ENCODE peak calls at places on chromosomes 3 and 15, in ten cellular contexts. L, N, T, G, Y, K, C, I, J and V are unnamed samples.

GRCh38 chr3:43766672-43767465 is 76.1 kb downstream of the ABHD5 start:
- DNase-seq in L (no peak), N (peak), T (no peak), G (no peak), Y (no peak), K (no peak), C (no peak), I (no peak), J (peak), V (no peak)

GRCh38 chr15:45588199-45588910 is 1.2 kb downstream of the BLOC1S6 start:
- DNase-seq in L (no peak), N (no peak), T (no peak), G (no peak), Y (no peak), K (no peak), C (no peak), I (no peak), J (peak), V (no peak)

GRCh38 chr3:55030938-55031337 is 103.1 kb upstream of the LRTM1 start:
- DNase-seq in L (peak), N (no peak), T (no peak), G (no peak), Y (no peak), K (no peak), C (no peak), I (no peak), J (no peak), V (no peak)

GRCh38 chr3:32630266-32630665 is 54.7 kb upstream of the CNOT10 start:
- DNase-seq in L (peak), N (no peak), T (no peak), G (no peak), Y (no peak), K (no peak), C (no peak), I (no peak), J (peak), V (no peak)

GRCh38 chr15:39360417-39360816 is 220.5 kb upstream of the THBS1 start:
- DNase-seq in L (no peak), N (no peak), T (no peak), G (no peak), Y (no peak), K (no peak), C (no peak), I (no peak), J (no peak), V (no peak)

GRCh38 chr3:9508781-9509180 is 44.8 kb downstream of the LHFPL4 start:
- DNase-seq in L (no peak), N (no peak), T (no peak), G (no peak), Y (no peak), K (no peak), C (no peak), I (no peak), J (no peak), V (no peak)

GRCh38 chr3:194488007-194488742 is 1.4 kb upstream of the ATP13A3 start:
- DNase-seq in L (no peak), N (no peak), T (no peak), G (peak), Y (peak), K (no peak), C (no peak), I (no peak), J (peak), V (no peak)

GRCh38 chr3:96706517-96706916 is 107.9 kb upstream of the EPHA6 start:
- DNase-seq in L (no peak), N (no peak), T (no peak), G (no peak), Y (no peak), K (no peak), C (no peak), I (no peak), J (no peak), V (no peak)

GRCh38 chr3:112888388-112889085 is 41.9 kb upstream of the CD200R1L start:
- DNase-seq in L (no peak), N (no peak), T (no peak), G (no peak), Y (no peak), K (no peak), C (no peak), I (no peak), J (peak), V (no peak)

GRCh38 chr3:159263750-159264561 is 462.1 kb downstream of the MFSD1 start:
- DNase-seq in L (peak), N (no peak), T (peak), G (no peak), Y (no peak), K (no peak), C (no peak), I (no peak), J (peak), V (no peak)

GRCh38 chr15:73264881-73265280 is 103.9 kb downstream of the HCN4 start:
- DNase-seq in L (no peak), N (no peak), T (no peak), G (no peak), Y (no peak), K (no peak), C (no peak), I (no peak), J (no peak), V (no peak)

GRCh38 chr3:23706116-23706515 is 99.6 kb upstream of the UBE2E1 start:
- DNase-seq in L (no peak), N (no peak), T (no peak), G (no peak), Y (no peak), K (no peak), C (no peak), I (no peak), J (no peak), V (no peak)

GRCh38 chr3:41202834-41203345 is 3.6 kb downstream of the CTNNB1 start:
- DNase-seq in L (peak), N (no peak), T (no peak), G (no peak), Y (no peak), K (no peak), C (no peak), I (no peak), J (peak), V (no peak)

GRCh38 chr3:50237754-50238548 is 1.9 kb downstream of the GNAI2 start:
- DNase-seq in L (peak), N (peak), T (no peak), G (peak), Y (peak), K (peak), C (peak), I (peak), J (peak), V (peak)

GRCh38 chr3:111541911-111542483 is at the start of gene CD96:
- DNase-seq in L (peak), N (no peak), T (no peak), G (no peak), Y (peak), K (peak), C (no peak), I (peak), J (no peak), V (no peak)

GRCh38 chr15:56365075-56365711 is at the start of gene TEX9:
- DNase-seq in L (peak), N (peak), T (peak), G (peak), Y (peak), K (peak), C (peak), I (peak), J (peak), V (peak)

GRCh38 chr3:151604941-151605340 is 128.8 kb upstream of the AADACL2 start:
- DNase-seq in L (no peak), N (no peak), T (no peak), G (no peak), Y (no peak), K (no peak), C (no peak), I (no peak), J (no peak), V (no peak)

GRCh38 chr15:86863226-86863915 is 783.7 kb downstream of the AGBL1 start:
- DNase-seq in L (peak), N (no peak), T (peak), G (no peak), Y (no peak), K (no peak), C (no peak), I (no peak), J (peak), V (no peak)

GRCh38 chr3:38005076-38006020 is 14.8 kb downstream of the VILL start:
- DNase-seq in L (no peak), N (no peak), T (no peak), G (peak), Y (no peak), K (no peak), C (peak), I (no peak), J (no peak), V (no peak)

GRCh38 chr3:127182848-127183714 is 9.8 kb upstream of the PRR23E start:
- DNase-seq in L (no peak), N (no peak), T (no peak), G (no peak), Y (no peak), K (no peak), C (peak), I (no peak), J (no peak), V (peak)

GRCh38 chr15:35991386-35991785 is 445.4 kb upstream of the DPH6 start:
- DNase-seq in L (no peak), N (no peak), T (no peak), G (no peak), Y (no peak), K (no peak), C (no peak), I (no peak), J (no peak), V (no peak)

GRCh38 chr15:63481105-63481810 is 23.1 kb upstream of the USP3 start:
- DNase-seq in L (no peak), N (no peak), T (no peak), G (no peak), Y (no peak), K (no peak), C (no peak), I (no peak), J (no peak), V (peak)

GRCh38 chr15:72800819-72801481 is 17.4 kb upstream of the ADPGK start:
- DNase-seq in L (no peak), N (no peak), T (no peak), G (no peak), Y (no peak), K (no peak), C (no peak), I (no peak), J (peak), V (no peak)

GRCh38 chr3:149792485-149793270 is at the start of gene ANKUB1:
- DNase-seq in L (no peak), N (no peak), T (no peak), G (no peak), Y (no peak), K (no peak), C (no peak), I (no peak), J (no peak), V (no peak)

GRCh38 chr3:167941234-167941995 is 154.3 kb downstream of the GOLIM4 start:
- DNase-seq in L (peak), N (peak), T (no peak), G (peak), Y (no peak), K (no peak), C (no peak), I (no peak), J (peak), V (peak)

GRCh38 chr3:186746008-186746407 is 28.8 kb downstream of the KNG1 start:
- DNase-seq in L (peak), N (peak), T (peak), G (peak), Y (no peak), K (no peak), C (no peak), I (no peak), J (peak), V (no peak)

GRCh38 chr3:23874359-23875120 is 42.2 kb downstream of the NKIRAS1 start:
- DNase-seq in L (peak), N (peak), T (no peak), G (no peak), Y (no peak), K (no peak), C (no peak), I (no peak), J (peak), V (no peak)

GRCh38 chr3:30512596-30512995 is 93.8 kb upstream of the TGFBR2 start:
- DNase-seq in L (no peak), N (no peak), T (no peak), G (no peak), Y (no peak), K (no peak), C (no peak), I (no peak), J (no peak), V (no peak)